ENCODE peak calls at places on chromosome 15, in four cellular contexts. B is H1, W is HepG2, H is GM12878. O is an unnamed sample.

GRCh38 chr15:50003786-50004334 is 115.2 kb downstream of the ATP8B4 start:
- DNase-seq in H (peak; percentile 37), B (peak; percentile 86), W (peak; percentile 78), O (peak; percentile 79)

GRCh38 chr15:69808756-69809155 is 289.0 kb downstream of the TLE3 start:
- DNase-seq in H (no peak), W (no peak), B (no peak), O (no peak)

GRCh38 chr15:74399511-74400312 is 32.3 kb upstream of the CYP11A1 start:
- DNase-seq in H (no peak), W (no peak), B (no peak), O (no peak)

GRCh38 chr15:80777137-80777536 is 2.0 kb upstream of the CEMIP start:
- DNase-seq in B (no peak), H (no peak), W (no peak), O (no peak)

GRCh38 chr15:74127954-74128784 is 2.2 kb upstream of the ISLR2 start:
- DNase-seq in B (no peak), W (no peak), H (no peak), O (no peak)

GRCh38 chr15:72307036-72307435 is 12.9 kb downstream of the CELF6 start:
- DNase-seq in H (no peak), W (no peak), B (no peak), O (no peak)

GRCh38 chr15:44673639-44674038 is 10.2 kb upstream of the SPG11 start:
- DNase-seq in H (no peak), B (no peak), W (no peak), O (no peak)

GRCh38 chr15:98138910-98139309 is 178.4 kb downstream of the ARRDC4 start:
- DNase-seq in W (no peak), B (no peak), H (no peak), O (no peak)

GRCh38 chr15:35545316-35545824 is 595 bp downstream of the DPH6 start:
- DNase-seq in B (no peak), W (peak; percentile 6), H (peak; percentile 16), O (no peak)

GRCh38 chr15:49637857-49638256 is 17.0 kb downstream of the DTWD1 start:
- DNase-seq in B (no peak), W (no peak), H (no peak), O (no peak)

GRCh38 chr15:77607111-77607893 is 25.4 kb downstream of the LINGO1 start:
- DNase-seq in W (no peak), H (no peak), B (no peak), O (no peak)
- TF ChIP-seq SUZ12 in W (no peak), H (no peak), B (no peak), O (no peak)

GRCh38 chr15:77496710-77497107 is 76.0 kb downstream of the HMG20A start:
- DNase-seq in W (peak; percentile 68), B (peak; percentile 73), H (no peak), O (peak; percentile 72)

GRCh38 chr15:77499087-77499765 is 78.5 kb downstream of the HMG20A start:
- DNase-seq in W (no peak), H (no peak), B (no peak), O (no peak)

GRCh38 chr15:77497108-77497737 is 76.5 kb downstream of the HMG20A start:
- DNase-seq in W (no peak), B (no peak), H (no peak), O (no peak)

GRCh38 chr15:77495806-77496589 is 75.3 kb downstream of the HMG20A start:
- DNase-seq in B (no peak), W (no peak), H (no peak), O (no peak)

GRCh38 chr15:77497942-77498361 is 77.3 kb downstream of the HMG20A start:
- DNase-seq in H (no peak), W (no peak), B (no peak), O (no peak)
- H3K4me1 ChIP-seq in H (peaks cover 17% of the 10 kb centered on the region), W (peaks cover 36% of the 10 kb centered on the region), B (peaks cover 15% of the 10 kb centered on the region), O (peaks cover 13% of the 10 kb centered on the region)

GRCh38 chr15:84818221-84819131 is 1.3 kb downstream of the ALPK3 start:
- DNase-seq in H (no peak), B (no peak), W (peak; percentile 74), O (peak; percentile 59)
- TF ChIP-seq YY1 in H (no peak), B (no peak), W (no peak), O (no peak)

GRCh38 chr15:60074181-60074885 is 70.2 kb downstream of the FOXB1 start:
- DNase-seq in B (no peak), H (no peak), W (no peak), O (no peak)
- TF ChIP-seq SUZ12 in B (no peak), H (no peak), W (no peak), O (no peak)

DNA sequence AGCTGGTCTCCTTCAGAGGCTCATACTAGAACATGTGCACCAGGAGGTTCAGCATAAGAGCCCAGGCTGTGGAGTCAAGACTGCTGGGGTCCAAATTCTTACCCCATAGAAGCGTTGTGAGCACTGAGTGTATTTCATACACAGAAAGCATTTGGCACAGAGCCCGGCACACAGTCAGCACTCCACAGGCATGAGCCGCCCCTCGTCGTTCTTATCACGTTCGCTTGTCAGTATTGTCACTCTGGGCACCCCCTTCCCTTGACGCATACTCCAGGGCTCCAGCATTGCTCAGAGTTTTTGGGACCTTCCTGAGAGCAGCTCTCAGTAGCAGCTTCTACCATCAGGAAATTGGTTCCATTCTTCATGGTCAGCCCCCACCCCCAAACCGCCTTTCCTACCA is 25.2 kb downstream of the CORO2B start:
- DNase-seq in H (no peak), B (no peak), W (no peak), O (no peak)
- H3K4me1 ChIP-seq in H (no peaks in the 10 kb centered on the region), B (peaks cover 39% of the 10 kb centered on the region), W (no peaks in the 10 kb centered on the region), O (peaks cover 36% of the 10 kb centered on the region)

GRCh38 chr15:68402432-68403160 is 29.4 kb downstream of the ITGA11 start:
- DNase-seq in W (no peak), B (no peak), H (no peak), O (no peak)
- TF ChIP-seq YY1 in W (no peak), B (no peak), H (no peak), O (no peak)

GRCh38 chr15:67807141-67807540 is 18.2 kb upstream of the SKOR1 start:
- DNase-seq in W (no peak), H (no peak), B (no peak), O (no peak)
- TF ChIP-seq SUZ12 in W (no peak), H (no peak), B (no peak), O (no peak)

DNA sequence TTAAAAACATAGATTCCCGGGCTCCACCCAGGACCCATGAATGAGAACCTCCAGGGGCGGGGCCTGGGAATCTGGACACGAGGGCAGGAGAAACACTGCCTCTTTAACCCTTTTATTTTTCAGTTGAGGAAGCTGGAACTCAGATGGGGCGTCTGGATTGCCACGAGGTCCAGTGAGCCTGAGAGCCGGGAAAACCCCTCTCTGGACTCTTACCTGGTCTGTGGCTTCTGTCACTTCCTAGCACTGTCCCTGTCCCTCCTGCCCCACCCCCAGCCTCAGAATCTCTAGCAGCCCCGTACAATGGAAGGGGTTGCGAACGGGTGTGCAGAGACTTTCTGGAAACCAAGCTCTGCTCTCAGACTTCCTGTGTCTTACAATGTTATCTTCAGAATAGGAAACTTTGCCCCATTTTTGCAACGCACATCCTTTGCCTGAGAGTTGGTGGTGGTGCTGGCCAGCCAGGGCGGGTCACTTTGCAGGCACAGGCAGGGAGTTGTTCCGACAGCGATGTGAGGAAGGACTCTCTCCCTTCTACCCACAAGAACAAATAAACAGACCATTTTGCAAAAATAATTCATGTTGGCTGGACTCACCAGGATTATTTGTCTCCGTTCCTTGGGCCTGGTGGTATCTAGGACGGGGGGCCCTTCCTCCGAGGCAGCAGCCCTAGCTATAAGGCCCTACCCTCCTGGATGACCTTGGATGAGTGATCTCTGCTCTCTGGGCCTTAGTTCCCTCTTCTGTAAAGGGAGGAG is 59.1 kb downstream of the SMAD6 start:
- DNase-seq in W (no peak), B (no peak), H (no peak), O (no peak)
- H3K4me1 ChIP-seq in W (peaks cover 55% of the 10 kb centered on the region), B (peaks cover 4% of the 10 kb centered on the region), H (peaks cover 7% of the 10 kb centered on the region), O (peaks cover 24% of the 10 kb centered on the region)

DNA sequence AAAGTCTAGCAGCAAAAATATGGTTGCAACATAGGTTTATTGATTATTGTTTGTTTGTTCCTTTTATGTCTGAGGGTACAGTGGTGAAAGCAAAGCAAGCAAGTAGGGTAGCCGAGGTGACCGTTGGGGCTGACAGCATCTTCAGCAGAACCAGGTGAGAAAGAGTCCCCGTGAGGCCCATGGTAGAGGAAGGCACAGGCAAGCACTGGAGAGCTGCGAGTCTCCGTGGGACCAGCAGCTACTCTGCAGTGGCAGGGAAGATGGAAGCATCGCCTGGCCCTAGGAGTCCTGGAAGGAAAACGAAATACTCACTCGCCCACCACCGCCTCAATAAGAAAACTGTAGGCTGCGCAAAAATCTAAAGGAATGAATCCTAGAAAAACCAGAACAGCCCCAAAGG is 25.3 kb upstream of the GABRA5 start:
- DNase-seq in H (no peak), W (no peak), B (no peak), O (no peak)
- TF ChIP-seq YY1 in H (no peak), W (no peak), B (no peak), O (no peak)

GRCh38 chr15:91055548-91056331 is 33.3 kb upstream of the VPS33B start:
- DNase-seq in B (peak; percentile 49), W (peak; percentile 38), H (peak; percentile 11), O (peak; percentile 63)
- TF ChIP-seq SUZ12 in B (no peak), W (no peak), H (no peak), O (no peak)

O was measured in NT2/D1.